ENCODE peak calls at places on chromosomes 1 and 21, in seven cellular contexts. T is stimulated activated naive B cell treated with anti-CD40 and anti-IgM and Interleukin-4, amounts not matched to agents 10 μg/mL and 1 μg/mL and 100 μg/mL, for 72 hours; Q is stimulated activated CD8-positive, alpha-beta memory T cell treated with anti-CD3 and anti-CD28 coated beads, Interleukin-15, amount 100 ng/mL, for 24 hours; Z is NCI-H1105 treated with DMSO at 0.1 percent for 48 hours; P is stimulated activated naive CD8-positive, alpha-beta T cell treated with anti-CD3 and anti-CD28 coated beads, Interleukin-15, amount 100 ng/mL, for 72 hours; Y is epithelial cell of esophagus; N is pancreas. K is an unnamed sample.

GRCh38 chr1:117120774-117121588 is 568 bp downstream of the TRIM45 start:
- DNase-seq in T (no peak), Q (no peak), Z (no peak), P (no peak), Y (no peak), N (no peak), K (peak)

GRCh38 chr1:61865646-61866220 is 123.5 kb downstream of the PATJ start:
- DNase-seq in T (no peak), Q (no peak), Z (no peak), P (no peak), Y (no peak), N (no peak), K (no peak)

GRCh38 chr1:20686878-20687725 is 25.9 kb upstream of the DDOST start:
- DNase-seq in T (no peak), Q (no peak), Z (no peak), P (no peak), Y (no peak), N (no peak), K (no peak)

GRCh38 chr1:201463071-201463552 is 5.9 kb downstream of the PHLDA3 start:
- DNase-seq in T (no peak), Q (no peak), Z (no peak), P (no peak), Y (peak), N (no peak), K (no peak)

GRCh38 chr1:40056519-40057309 is 16.2 kb downstream of the CAP1 start:
- DNase-seq in T (no peak), Q (no peak), Z (no peak), P (no peak), Y (no peak), N (no peak), K (no peak)

GRCh38 chr21:46297311-46298082 is 11.4 kb downstream of the YBEY start:
- DNase-seq in T (no peak), Q (no peak), Z (no peak), P (no peak), Y (no peak), N (no peak), K (peak)

GRCh38 chr1:227532019-227532619 is 31.2 kb upstream of the ZNF678 start:
- DNase-seq in T (no peak), Q (no peak), Z (no peak), P (no peak), Y (peak), N (no peak), K (no peak)

GRCh38 chr1:101253976-101254660 is 17.3 kb downstream of the S1PR1 start:
- DNase-seq in T (no peak), Q (no peak), Z (no peak), P (no peak), Y (peak), N (no peak), K (no peak)

GRCh38 chr1:64131155-64131554 is 72.3 kb upstream of the UBE2U start:
- DNase-seq in T (no peak), Q (no peak), Z (no peak), P (no peak), Y (no peak), N (no peak), K (no peak)

GRCh38 chr1:160618763-160619274 is 28.0 kb downstream of the SLAMF1 start:
- DNase-seq in T (no peak), Q (no peak), Z (no peak), P (peak), Y (peak), N (no peak), K (no peak)

GRCh38 chr1:225464851-225465792 is 37.3 kb upstream of the LBR start:
- DNase-seq in T (no peak), Q (no peak), Z (no peak), P (no peak), Y (peak), N (no peak), K (no peak)

GRCh38 chr1:31919591-31919990 is 18.6 kb downstream of the PTP4A2 start:
- DNase-seq in T (no peak), Q (no peak), Z (no peak), P (no peak), Y (no peak), N (no peak), K (no peak)

GRCh38 chr1:2925923-2926322 is 95.3 kb upstream of the ACTRT2 start:
- DNase-seq in T (no peak), Q (no peak), Z (no peak), P (no peak), Y (no peak), N (peak), K (no peak)

GRCh38 chr1:212782422-212783154 is 9.0 kb downstream of the NSL1 start:
- DNase-seq in T (no peak), Q (no peak), Z (peak), P (no peak), Y (peak), N (no peak), K (no peak)

GRCh38 chr1:214997685-214998084 is 84.9 kb upstream of the KCNK2 start:
- DNase-seq in T (no peak), Q (no peak), Z (no peak), P (no peak), Y (no peak), N (no peak), K (no peak)

GRCh38 chr1:246784621-246785535 is 60.7 kb downstream of the SCCPDH start:
- DNase-seq in T (no peak), Q (no peak), Z (no peak), P (no peak), Y (no peak), N (no peak), K (no peak)

GRCh38 chr1:75791022-75791421 is 5.0 kb downstream of the RABGGTB start:
- DNase-seq in T (no peak), Q (no peak), Z (no peak), P (no peak), Y (peak), N (no peak), K (no peak)

GRCh38 chr1:180912801-180913616 is at the start of gene KIAA1614:
- DNase-seq in T (no peak), Q (no peak), Z (no peak), P (no peak), Y (peak), N (no peak), K (no peak)

GRCh38 chr1:172638885-172639831 is 19.7 kb upstream of the FASLG start:
- DNase-seq in T (peak), Q (peak), Z (no peak), P (peak), Y (peak), N (no peak), K (peak)

GRCh38 chr1:8154621-8155052 is 128.5 kb upstream of the ERRFI1 start:
- DNase-seq in T (no peak), Q (no peak), Z (peak), P (no peak), Y (peak), N (no peak), K (no peak)

GRCh38 chr1:28917757-28918118 is 3.4 kb downstream of the EPB41 start:
- DNase-seq in T (no peak), Q (no peak), Z (no peak), P (no peak), Y (peak), N (no peak), K (no peak)

GRCh38 chr1:20416706-20417105 is 69.3 kb downstream of the CAMK2N1 start:
- DNase-seq in T (no peak), Q (no peak), Z (no peak), P (no peak), Y (no peak), N (no peak), K (no peak)

GRCh38 chr1:17289756-17290155 is 18.2 kb upstream of the PADI4 start:
- DNase-seq in T (no peak), Q (no peak), Z (no peak), P (no peak), Y (peak), N (no peak), K (no peak)

GRCh38 chr1:35361638-35362037 is 93.1 kb downstream of the ZMYM4 start:
- DNase-seq in T (no peak), Q (no peak), Z (no peak), P (no peak), Y (no peak), N (no peak), K (no peak)

GRCh38 chr1:107689157-107689556 is 275.8 kb downstream of the VAV3 start:
- DNase-seq in T (no peak), Q (no peak), Z (no peak), P (no peak), Y (peak), N (no peak), K (peak)

GRCh38 chr21:34807146-34807880 is 138.5 kb downstream of the CLIC6 start:
- DNase-seq in T (peak), Q (peak), Z (no peak), P (peak), Y (peak), N (no peak), K (no peak)

GRCh38 chr1:84603223-84603622 is 29.0 kb upstream of the CTBS start:
- DNase-seq in T (no peak), Q (no peak), Z (no peak), P (no peak), Y (no peak), N (no peak), K (no peak)

K was measured in colonic mucosa.